ENCODE peak calls at places on chromosomes 13 and 19, in five cellular contexts. W is HCT116, P is K562, K is GM12878, B is HepG2. G is an unnamed sample.

GRCh38 chr19:45484273-45484945 is 12.4 kb downstream of the RTN2 start:
- DNase-seq in W (no peak), P (no peak), K (no peak), B (peak), G (no peak)

GRCh38 chr13:113874579-113875428 is 10.9 kb upstream of the GAS6 start:
- DNase-seq in W (no peak), P (no peak), K (no peak), B (no peak), G (no peak)

GRCh38 chr19:7679017-7679720 is 1.5 kb upstream of the TRAPPC5 start:
- DNase-seq in W (no peak), P (no peak), K (no peak), B (peak), G (no peak)

GRCh38 chr19:50430888-50431342 is 1.8 kb upstream of the MYBPC2 start:
- DNase-seq in W (no peak), P (no peak), K (no peak), B (no peak), G (no peak)

GRCh38 chr13:36848228-36848982 is 29.4 kb downstream of the RFXAP start:
- DNase-seq in W (no peak), P (peak), K (no peak), B (no peak), G (no peak)

GRCh38 chr13:105341256-105341655 is 1194.2 kb downstream of the EFNB2 start:
- DNase-seq in W (no peak), P (no peak), K (no peak), B (no peak), G (no peak)

GRCh38 chr13:108812165-108812564 is 182.8 kb downstream of the MYO16 start:
- DNase-seq in W (no peak), P (no peak), K (no peak), B (no peak), G (no peak)

GRCh38 chr13:36713842-36714241 is 40.0 kb downstream of the SERTM1 start:
- DNase-seq in W (no peak), P (no peak), K (no peak), B (no peak), G (no peak)

GRCh38 chr13:112724788-112725345 is 35.0 kb downstream of the ATP11A start:
- DNase-seq in W (no peak), P (no peak), K (no peak), B (no peak), G (no peak)

GRCh38 chr13:80360298-80360827 is 19.4 kb upstream of the SPRY2 start:
- DNase-seq in W (no peak), P (no peak), K (no peak), B (no peak), G (no peak)

GRCh38 chr19:38386300-38386967 is 1.4 kb downstream of the GGN start:
- DNase-seq in W (no peak), P (no peak), K (no peak), B (no peak), G (no peak)

GRCh38 chr19:5057860-5058259 is 88.9 kb downstream of the KDM4B start:
- DNase-seq in W (no peak), P (peak), K (no peak), B (no peak), G (no peak)

GRCh38 chr19:44847144-44848035 is 1.3 kb downstream of the NECTIN2 start:
- DNase-seq in W (peak), P (peak), K (no peak), B (peak), G (peak)

GRCh38 chr13:48001127-48001881 is at the start of gene SUCLA2:
- DNase-seq in W (peak), P (peak), K (peak), B (peak), G (peak)

GRCh38 chr13:46389985-46390384 is 2.9 kb upstream of the RUBCNL start:
- DNase-seq in W (no peak), P (no peak), K (peak), B (peak), G (no peak)

GRCh38 chr19:736125-736524 is 14.8 kb upstream of the MISP start:
- DNase-seq in W (no peak), P (no peak), K (no peak), B (no peak), G (no peak)

DNA sequence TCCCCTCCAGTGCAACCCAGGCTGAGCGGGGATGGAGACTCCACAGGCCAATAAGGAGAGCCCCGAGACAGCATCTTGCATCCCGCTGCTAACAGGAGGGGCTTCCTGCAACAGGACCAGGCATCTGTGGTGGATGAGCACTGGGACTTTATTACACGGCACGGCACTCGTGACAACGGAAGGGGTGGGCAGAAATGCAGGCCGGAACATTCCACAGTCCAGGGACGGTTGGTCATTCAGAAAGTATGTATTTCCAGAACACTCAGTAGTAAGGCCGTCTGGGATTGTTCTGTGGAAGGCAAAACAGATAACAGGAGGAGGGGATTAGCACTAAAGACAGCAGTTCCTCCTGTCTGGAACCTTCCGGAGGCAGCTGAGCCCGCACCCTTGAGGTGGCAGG is 3.3 kb upstream of the TM6SF2 start:
- DNase-seq in W (no peak), P (no peak), K (no peak), B (no peak), G (no peak)
- TF ChIP-seq SRF in W (no peak), P (no peak), K (no peak), B (no peak), G (no peak)

GRCh38 chr13:41742917-41743552 is 217.9 kb downstream of the VWA8 start:
- DNase-seq in W (no peak), P (no peak), K (no peak), B (no peak), G (no peak)

GRCh38 chr13:41740479-41740878 is 220.4 kb downstream of the VWA8 start:
- DNase-seq in W (no peak), P (no peak), K (no peak), B (no peak), G (no peak)

GRCh38 chr13:41751277-41751676 is 209.6 kb downstream of the VWA8 start:
- DNase-seq in W (no peak), P (peak), K (no peak), B (no peak), G (no peak)

GRCh38 chr13:41751734-41752445 is 209.0 kb downstream of the VWA8 start:
- DNase-seq in W (no peak), P (no peak), K (no peak), B (no peak), G (no peak)

DNA sequence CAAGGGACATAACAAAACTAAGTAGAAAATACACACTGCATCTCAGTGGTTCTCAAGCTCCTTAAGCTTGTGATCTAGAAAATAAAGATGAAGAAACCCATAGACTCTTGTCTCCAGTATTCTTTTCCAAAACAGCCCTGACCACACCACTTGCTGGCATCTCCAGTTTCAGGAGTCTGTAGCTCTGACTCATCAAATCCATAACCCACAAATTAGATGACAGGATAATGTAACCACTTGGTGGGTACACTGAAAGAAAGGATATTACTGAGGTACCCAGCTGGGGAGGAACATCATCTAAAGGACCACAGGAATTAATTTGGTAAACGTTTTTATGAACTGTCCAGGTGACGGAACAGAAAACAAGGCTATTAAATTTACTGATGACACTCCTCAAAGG is 214.7 kb downstream of the VWA8 start:
- DNase-seq in W (peak), P (no peak), K (no peak), B (no peak), G (no peak)
- TF ChIP-seq SRF in W (no peak), P (no peak), K (no peak), B (no peak), G (no peak)

GRCh38 chr13:91741925-91742324 is 343.5 kb downstream of the GPC5 start:
- DNase-seq in W (no peak), P (no peak), K (no peak), B (no peak), G (no peak)

GRCh38 chr13:91745962-91746361 is 347.5 kb downstream of the GPC5 start:
- DNase-seq in W (no peak), P (no peak), K (no peak), B (no peak), G (no peak)

GRCh38 chr13:91744284-91744683 is 345.9 kb downstream of the GPC5 start:
- DNase-seq in W (no peak), P (no peak), K (no peak), B (no peak), G (no peak)

GRCh38 chr13:91748416-91749089 is 350.1 kb downstream of the GPC5 start:
- DNase-seq in W (no peak), P (no peak), K (no peak), B (no peak), G (no peak)

GRCh38 chr13:91747164-91747563 is 348.7 kb downstream of the GPC5 start:
- DNase-seq in W (no peak), P (no peak), K (no peak), B (peak), G (no peak)
- TF ChIP-seq SRF in W (no peak), P (no peak), K (no peak), B (no peak), G (no peak)

DNA sequence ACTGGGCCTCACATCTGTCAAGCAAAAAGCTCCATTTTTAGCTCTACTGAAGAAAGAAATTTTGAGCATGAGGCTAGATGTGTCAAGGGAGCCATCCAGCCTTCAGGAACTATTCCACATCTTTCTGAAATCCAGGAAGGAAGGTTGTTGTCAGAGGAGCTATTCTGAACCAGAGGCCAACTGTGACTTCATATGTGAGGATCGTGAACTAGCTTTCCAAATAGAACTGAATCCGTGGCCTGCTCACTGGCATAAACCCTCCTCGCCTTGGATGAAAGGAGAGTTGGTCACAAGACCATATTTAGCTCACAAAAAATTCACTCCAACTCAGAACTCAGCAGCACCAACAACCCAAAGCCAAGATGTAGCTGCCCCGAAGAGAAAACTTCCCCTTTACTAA is 195.8 kb downstream of the FOXO1 start:
- DNase-seq in W (no peak), P (no peak), K (no peak), B (no peak), G (no peak)
- TF ChIP-seq SRF in W (no peak), P (no peak), K (no peak), B (no peak), G (no peak)

GRCh38 chr13:59259416-59260000 is 904.2 kb downstream of the DIAPH3 start:
- DNase-seq in W (no peak), P (no peak), K (no peak), B (no peak), G (no peak)

GRCh38 chr13:59266478-59267063 is 897.2 kb downstream of the DIAPH3 start:
- DNase-seq in W (no peak), P (no peak), K (no peak), B (no peak), G (no peak)

GRCh38 chr13:59263531-59263930 is 900.2 kb downstream of the DIAPH3 start:
- DNase-seq in W (no peak), P (no peak), K (no peak), B (no peak), G (no peak)

DNA sequence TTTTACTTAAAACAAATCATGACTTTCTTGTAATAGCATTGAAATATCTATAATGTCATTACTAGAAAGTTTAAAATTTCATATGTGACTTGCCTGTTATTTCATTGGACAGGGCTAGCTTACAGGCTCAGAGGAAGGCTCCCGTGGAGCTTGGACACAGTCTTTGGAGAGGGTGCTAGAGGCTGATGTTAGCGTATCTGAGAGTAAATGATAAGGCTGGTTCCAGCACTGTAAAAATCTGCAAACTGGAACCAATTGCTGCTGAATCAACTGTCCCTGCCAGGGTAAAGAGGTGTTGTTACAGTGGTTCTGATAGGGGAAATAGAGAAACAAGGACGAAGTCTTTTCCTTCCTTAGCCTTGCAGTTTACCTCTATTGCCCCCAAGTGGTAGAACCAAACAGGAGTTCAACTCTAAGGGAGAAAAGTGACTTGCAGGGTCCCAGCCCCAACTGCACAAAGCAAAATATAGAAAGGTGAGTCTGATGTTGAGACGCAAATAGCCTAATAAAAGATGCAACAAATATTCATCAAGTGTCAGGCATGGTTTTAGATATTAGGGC is 901.7 kb downstream of the DIAPH3 start:
- DNase-seq in W (no peak), P (peak), K (no peak), B (peak), G (peak)
- TF ChIP-seq SRF in W (no peak), P (no peak), K (no peak), B (no peak), G (no peak)

GRCh38 chr13:21426238-21426637 is 32.9 kb downstream of the ZDHHC20 start:
- DNase-seq in W (no peak), P (no peak), K (no peak), B (no peak), G (no peak)

GRCh38 chr13:21429217-21429616 is 29.9 kb downstream of the ZDHHC20 start:
- DNase-seq in W (no peak), P (no peak), K (no peak), B (no peak), G (no peak)

DNA sequence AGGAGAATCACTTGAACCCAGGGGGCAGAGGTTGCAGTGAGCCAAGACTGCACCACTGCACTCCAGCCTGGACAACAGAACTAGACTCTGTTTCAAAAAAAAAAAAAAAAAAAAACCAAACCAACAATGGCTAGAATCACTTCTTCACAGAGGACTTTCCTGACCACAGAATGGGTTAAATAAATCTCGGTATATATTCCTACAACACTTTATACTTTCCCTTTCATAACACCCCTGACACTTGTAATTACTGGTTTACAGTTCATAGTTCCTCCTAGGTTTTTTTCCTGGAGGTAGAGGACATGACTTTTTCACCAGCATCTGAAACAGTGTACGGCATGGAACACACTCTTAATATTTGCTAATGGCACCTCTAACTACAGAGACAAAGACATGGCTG is 31.4 kb downstream of the ZDHHC20 start:
- DNase-seq in W (no peak), P (no peak), K (peak), B (no peak), G (no peak)
- TF ChIP-seq SRF in W (no peak), P (no peak), K (no peak), B (no peak), G (no peak)

DNA sequence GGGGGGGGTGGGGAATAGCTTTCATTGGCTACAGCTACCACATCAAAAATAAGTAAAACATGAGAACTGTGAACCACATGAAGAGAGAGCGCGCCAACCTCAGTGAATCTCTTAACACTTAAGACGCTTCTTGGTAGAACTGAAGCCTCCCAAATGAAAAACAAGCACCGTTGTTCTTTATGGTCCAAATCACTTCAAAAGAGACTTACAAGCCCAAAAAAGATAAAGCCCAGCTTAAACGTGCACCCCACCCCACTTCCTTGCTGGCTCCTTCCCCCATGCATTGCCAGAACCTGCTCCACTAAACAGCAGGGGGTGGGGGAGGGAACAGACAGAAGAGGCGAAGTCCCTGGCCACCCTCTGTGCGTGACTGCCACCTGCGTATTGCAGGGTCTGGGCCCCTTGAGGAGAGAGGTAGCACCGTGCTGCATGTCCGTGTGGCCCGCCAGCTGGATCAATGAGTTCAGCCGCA is 479.1 kb downstream of the FOXO1 start:
- DNase-seq in W (no peak), P (no peak), K (no peak), B (no peak), G (no peak)
- TF ChIP-seq SRF in W (no peak), P (no peak), K (no peak), B (no peak), G (no peak)

GRCh38 chr13:74115138-74115537 is 19.1 kb downstream of the KLF12 start:
- DNase-seq in W (no peak), P (no peak), K (no peak), B (no peak), G (no peak)
- TF ChIP-seq SRF in W (no peak), P (no peak), K (no peak), B (no peak), G (no peak)

GRCh38 chr19:15252398-15253018 is 20.3 kb upstream of the EPHX3 start:
- DNase-seq in W (no peak), P (no peak), K (no peak), B (no peak), G (no peak)
- TF ChIP-seq SRF in W (no peak), P (no peak), K (no peak), B (no peak), G (no peak)

GRCh38 chr19:29569038-29569911 is 36.8 kb upstream of the POP4 start:
- DNase-seq in W (no peak), P (no peak), K (no peak), B (no peak), G (no peak)
- TF ChIP-seq SRF in W (no peak), P (no peak), K (no peak), B (no peak), G (no peak)

G was measured in H1.